ENCODE peak calls at places on chromosomes 1 and 21, in five cellular contexts. Z, V, L, W and F are unnamed samples.

GRCh38 chr1:7280257-7280656 is 490.8 kb upstream of the VAMP3 start:
- DNase-seq in Z (no peak), V (no peak), L (no peak), W (no peak), F (no peak)

GRCh38 chr1:223429821-223430220 is 36.6 kb downstream of the CCDC185 start:
- DNase-seq in Z (no peak), V (no peak), L (no peak), W (no peak), F (no peak)

GRCh38 chr1:27274204-27274603 is 39.8 kb downstream of the WDTC1 start:
- DNase-seq in Z (no peak), V (no peak), L (no peak), W (no peak), F (no peak)

GRCh38 chr1:54989968-54990810 is 8.5 kb upstream of the BSND start:
- DNase-seq in Z (no peak), V (no peak), L (no peak), W (no peak), F (no peak)

GRCh38 chr1:154736840-154737239 is 128.9 kb upstream of the ADAR start:
- DNase-seq in Z (peak; percentile 69), V (no peak), L (no peak), W (no peak), F (no peak)

GRCh38 chr21:43211085-43212071 is 42.6 kb downstream of the CRYAA start:
- DNase-seq in Z (no peak), V (peak; percentile 4), L (peak; percentile 75), W (peak; percentile 75), F (peak; percentile 20)

GRCh38 chr1:67306547-67306946 is 1.1 kb upstream of the IL12RB2 start:
- DNase-seq in Z (no peak), V (no peak), L (no peak), W (no peak), F (no peak)

GRCh38 chr1:161727343-161727924 is 6.1 kb downstream of the FCRLB start:
- DNase-seq in Z (peak; percentile 82), V (no peak), L (no peak), W (no peak), F (peak; percentile 11)

GRCh38 chr1:226365831-226366231 is 42.1 kb downstream of the PARP1 start:
- DNase-seq in Z (no peak), V (no peak), L (no peak), W (no peak), F (no peak)

GRCh38 chr1:184791199-184791935 is 36.7 kb upstream of the EDEM3 start:
- DNase-seq in Z (no peak), V (no peak), L (no peak), W (no peak), F (no peak)

GRCh38 chr1:119453021-119453420 is 38.1 kb downstream of the HSD3B2 start:
- DNase-seq in Z (no peak), V (no peak), L (peak; percentile 6), W (no peak), F (peak; percentile 37)

GRCh38 chr21:41640756-41641509 is 125.9 kb downstream of the RIPK4 start:
- DNase-seq in Z (no peak), V (no peak), L (no peak), W (no peak), F (no peak)

GRCh38 chr1:69569281-69569970 is 1.7 kb downstream of the LRRC7 start:
- DNase-seq in Z (no peak), V (no peak), L (no peak), W (no peak), F (no peak)

GRCh38 chr1:115308969-115309368 is 29.1 kb downstream of the NGF start:
- DNase-seq in Z (no peak), V (no peak), L (no peak), W (no peak), F (no peak)

GRCh38 chr1:235917267-235917811 is 50.6 kb upstream of the LYST start:
- DNase-seq in Z (peak; percentile 93), V (peak; percentile 88), L (peak; percentile 77), W (no peak), F (peak; percentile 94)

GRCh38 chr1:17775796-17776195 is 20.7 kb downstream of the ACTL8 start:
- DNase-seq in Z (no peak), V (no peak), L (no peak), W (no peak), F (no peak)

GRCh38 chr1:18805116-18805515 is 54.3 kb downstream of the TAS1R2 start:
- DNase-seq in Z (no peak), V (no peak), L (no peak), W (no peak), F (no peak)
- TF ChIP-seq CTCF in Z (no peak), V (no peak), L (no peak), W (no peak), F (no peak)

DNA sequence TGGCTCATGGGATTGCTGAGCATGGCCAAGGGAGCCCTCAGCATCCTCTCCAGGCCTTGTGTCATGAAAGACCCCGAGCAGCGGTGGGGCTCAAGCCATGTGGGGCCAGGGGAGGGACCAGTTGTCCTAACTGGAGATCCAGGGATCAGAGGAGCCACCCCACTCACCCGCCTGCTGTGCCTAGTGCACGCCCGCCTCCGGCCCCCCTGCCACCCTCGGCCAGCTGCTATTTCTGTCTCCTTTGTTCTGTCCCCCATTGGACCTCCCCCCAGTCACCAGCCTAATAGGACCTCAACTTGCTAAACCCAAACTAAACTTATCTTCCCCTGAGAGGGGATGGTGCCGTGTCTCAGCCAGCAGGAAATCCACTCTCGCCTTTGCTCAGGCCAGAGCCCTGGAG is 44.4 kb downstream of the TP73 start:
- DNase-seq in Z (no peak), V (no peak), L (no peak), W (no peak), F (no peak)
- TF ChIP-seq POLR2A in Z (no peak), V (no peak), L (no peak), W (no peak), F (no peak)

GRCh38 chr1:243715285-243715684 is 134.8 kb downstream of the AKT3 start:
- DNase-seq in Z (peak; percentile 30), V (no peak), L (no peak), W (no peak), F (no peak)
- TF ChIP-seq CTCF in Z (no peak), V (no peak), L (no peak), W (no peak), F (no peak)

GRCh38 chr1:81172483-81172882 is 628.3 kb upstream of the ADGRL2 start:
- DNase-seq in Z (no peak), V (no peak), L (no peak), W (no peak), F (no peak)

GRCh38 chr1:81179239-81179638 is 621.5 kb upstream of the ADGRL2 start:
- DNase-seq in Z (no peak), V (peak; percentile 19), L (no peak), W (no peak), F (no peak)

GRCh38 chr1:81174811-81175476 is 625.8 kb upstream of the ADGRL2 start:
- DNase-seq in Z (peak; percentile 3), V (peak; percentile 68), L (no peak), W (no peak), F (no peak)

GRCh38 chr1:81170721-81171120 is 630.0 kb upstream of the ADGRL2 start:
- DNase-seq in Z (no peak), V (no peak), L (no peak), W (no peak), F (no peak)

GRCh38 chr1:81174052-81174451 is 626.7 kb upstream of the ADGRL2 start:
- DNase-seq in Z (no peak), V (no peak), L (no peak), W (no peak), F (no peak)
- TF ChIP-seq POLR2A in Z (no peak), V (no peak), L (no peak), W (no peak), F (no peak)